ENCODE peak calls at places on chromosomes 16 and 17, in five cellular contexts. T, K, X, Y and Q are unnamed samples.
A peak's percentile ranks its signal among the peaks of the same experiment; 100 is the strongest.

GRCh38 chr16:56279132-56279531 is 87.8 kb downstream of the GNAO1 start:
- DNase-seq in T (no peak), K (no peak), X (no peak), Y (no peak), Q (no peak)

GRCh38 chr16:81523387-81524115 is 78.9 kb downstream of the CMIP start:
- DNase-seq in T (peak; percentile 90), K (no peak), X (peak; percentile 58), Y (peak; percentile 92), Q (no peak)

GRCh38 chr16:53523971-53524548 is 21.1 kb upstream of the AKTIP start:
- DNase-seq in T (no peak), K (no peak), X (peak; percentile 69), Y (no peak), Q (no peak)

GRCh38 chr16:15493416-15494181 is 59.2 kb downstream of the BMERB1 start:
- DNase-seq in T (no peak), K (peak; percentile 51), X (no peak), Y (no peak), Q (no peak)

GRCh38 chr17:76196675-76197074 is 43.6 kb downstream of the RNF157 start:
- DNase-seq in T (no peak), K (no peak), X (peak; percentile 49), Y (no peak), Q (no peak)

GRCh38 chr17:32525116-32525515 is 38.3 kb downstream of the CDK5R1 start:
- DNase-seq in T (no peak), K (no peak), X (no peak), Y (no peak), Q (no peak)

GRCh38 chr16:87930456-87930855 is 5.9 kb downstream of the CA5A start:
- DNase-seq in T (no peak), K (no peak), X (no peak), Y (no peak), Q (peak; percentile 87)

GRCh38 chr16:19607610-19608280 is 52.2 kb downstream of the VPS35L start:
- DNase-seq in T (no peak), K (no peak), X (no peak), Y (no peak), Q (no peak)

GRCh38 chr16:25217921-25218320 is 1.2 kb downstream of the AQP8 start:
- DNase-seq in T (no peak), K (no peak), X (peak; percentile 76), Y (no peak), Q (no peak)

GRCh38 chr16:25222959-25223358 is 6.2 kb downstream of the AQP8 start:
- DNase-seq in T (no peak), K (no peak), X (no peak), Y (no peak), Q (no peak)

GRCh38 chr16:25217119-25217511 is 368 bp downstream of the AQP8 start:
- DNase-seq in T (no peak), K (no peak), X (no peak), Y (no peak), Q (peak; percentile 14)

GRCh38 chr16:25223964-25224363 is 7.2 kb downstream of the AQP8 start:
- DNase-seq in T (no peak), K (no peak), X (no peak), Y (no peak), Q (peak; percentile 6)

DNA sequence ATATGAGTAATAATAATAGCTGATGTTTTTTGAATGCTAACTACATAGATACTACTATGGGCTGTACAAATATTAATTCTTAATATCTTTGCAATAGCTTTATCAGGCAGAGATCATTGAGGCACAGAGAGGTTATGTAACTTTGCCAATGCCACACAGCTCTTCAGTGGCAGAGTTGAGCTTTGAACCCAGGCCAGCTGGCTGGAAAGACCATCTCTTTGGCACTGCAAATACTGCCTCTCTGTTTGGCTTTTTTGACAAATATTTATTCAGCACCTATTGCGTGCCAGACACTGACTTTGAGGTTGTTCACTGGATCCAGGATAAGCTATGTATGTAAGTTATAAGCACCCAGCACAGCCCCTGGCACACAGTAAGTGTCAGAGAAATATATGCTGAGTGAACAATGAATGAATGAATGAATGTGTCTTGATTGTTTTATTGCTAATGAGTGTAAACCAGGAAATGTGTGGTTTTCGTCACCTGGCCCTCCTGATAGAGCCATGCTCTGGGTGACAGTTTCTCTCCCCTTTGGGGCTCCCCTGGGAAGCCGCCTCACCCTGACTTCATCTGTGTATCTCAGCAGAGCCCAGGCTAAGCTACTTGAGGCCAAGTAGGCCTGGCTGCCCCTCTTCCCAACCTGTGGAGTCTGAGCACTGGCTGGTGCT is 2.5 kb downstream of the AQP8 start:
- DNase-seq in T (no peak), K (no peak), X (peak; percentile 86), Y (no peak), Q (peak; percentile 10)
- H3K4me3 ChIP-seq in T (no peak overlapping the region), K (no peak overlapping the region), X (peak overlapping the region; percentile 28), Y (no peak overlapping the region), Q (no peak overlapping the region)

GRCh38 chr16:24478401-24478800 is 61.0 kb upstream of the RBBP6 start:
- DNase-seq in T (no peak), K (no peak), X (no peak), Y (no peak), Q (no peak)
- H3K27me3 ChIP-seq in T (no peaks in the 10 kb centered on the region), K (no peaks in the 10 kb centered on the region), X (no peaks in the 10 kb centered on the region), Y (no peaks in the 10 kb centered on the region), Q (peaks cover 20% of the 10 kb centered on the region)

GRCh38 chr17:81519284-81520020 is 6.9 kb upstream of the ACTG1 start:
- DNase-seq in T (peak; percentile 80), K (peak; percentile 77), X (peak; percentile 89), Y (peak; percentile 51), Q (peak; percentile 93)
- H3K4me3 ChIP-seq in T (peak overlapping the region; percentile 56), K (peak overlapping the region; percentile 96), X (peak overlapping the region; percentile 53), Y (no peak overlapping the region), Q (peak overlapping the region; percentile 52)

DNA sequence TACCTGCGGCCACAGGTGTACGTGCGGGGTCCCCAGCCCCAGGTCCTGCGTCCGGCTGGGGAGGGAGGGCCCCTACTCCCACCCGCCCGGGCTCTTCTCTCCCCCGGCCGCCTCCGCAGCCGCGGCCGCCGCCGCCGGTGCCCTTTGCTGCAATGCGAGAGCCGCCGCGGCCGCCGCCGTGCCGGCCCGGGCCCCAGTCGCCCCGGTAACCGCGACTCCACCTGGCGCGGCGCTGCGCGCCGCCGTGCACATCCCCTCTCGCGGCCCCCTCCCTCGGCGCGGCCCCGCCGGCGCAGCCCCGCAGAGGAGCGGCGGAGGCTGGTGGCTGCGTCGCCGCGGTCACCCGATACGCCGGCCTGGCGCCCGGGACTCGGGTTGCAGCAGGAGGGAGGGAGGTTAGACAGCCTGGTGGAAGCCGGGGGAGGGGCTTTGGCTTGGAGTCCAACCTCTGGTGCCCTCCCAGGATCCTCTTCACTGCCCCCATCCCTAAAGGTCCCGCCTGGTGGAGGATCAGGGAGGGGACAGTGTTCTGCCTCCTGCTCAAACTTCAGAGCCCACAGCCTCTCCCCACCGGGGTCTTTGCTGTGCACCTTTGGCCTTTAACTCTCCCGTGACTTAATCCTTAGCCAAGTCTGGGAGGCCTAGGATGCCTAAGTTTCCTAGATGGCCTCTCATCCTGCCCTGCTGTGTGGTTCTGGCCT is 32.9 kb downstream of the SRCIN1 start:
- DNase-seq in T (no peak), K (no peak), X (no peak), Y (no peak), Q (peak; percentile 96)
- H3K27me3 ChIP-seq in T (no peaks in the 10 kb centered on the region), K (peaks cover 10% of the 10 kb centered on the region), X (no peaks in the 10 kb centered on the region), Y (peaks cover 48% of the 10 kb centered on the region), Q (peaks cover 98% of the 10 kb centered on the region)

GRCh38 chr17:5133311-5133710 is 17.5 kb downstream of the USP6 start:
- DNase-seq in T (no peak), K (peak; percentile 37), X (no peak), Y (no peak), Q (peak; percentile 16)
- H3K4me3 ChIP-seq in T (no peak overlapping the region), K (no peak overlapping the region), X (no peak overlapping the region), Y (no peak overlapping the region), Q (no peak overlapping the region)

GRCh38 chr17:12789976-12790805 is 893 bp downstream of the ARHGAP44 start:
- DNase-seq in T (no peak), K (no peak), X (peak; percentile 37), Y (no peak), Q (peak; percentile 80)

GRCh38 chr17:12790806-12791148 is 1.5 kb downstream of the ARHGAP44 start:
- DNase-seq in T (no peak), K (no peak), X (no peak), Y (no peak), Q (peak; percentile 22)

GRCh38 chr17:12794919-12795517 is 5.7 kb downstream of the ARHGAP44 start:
- DNase-seq in T (no peak), K (no peak), X (no peak), Y (no peak), Q (no peak)

DNA sequence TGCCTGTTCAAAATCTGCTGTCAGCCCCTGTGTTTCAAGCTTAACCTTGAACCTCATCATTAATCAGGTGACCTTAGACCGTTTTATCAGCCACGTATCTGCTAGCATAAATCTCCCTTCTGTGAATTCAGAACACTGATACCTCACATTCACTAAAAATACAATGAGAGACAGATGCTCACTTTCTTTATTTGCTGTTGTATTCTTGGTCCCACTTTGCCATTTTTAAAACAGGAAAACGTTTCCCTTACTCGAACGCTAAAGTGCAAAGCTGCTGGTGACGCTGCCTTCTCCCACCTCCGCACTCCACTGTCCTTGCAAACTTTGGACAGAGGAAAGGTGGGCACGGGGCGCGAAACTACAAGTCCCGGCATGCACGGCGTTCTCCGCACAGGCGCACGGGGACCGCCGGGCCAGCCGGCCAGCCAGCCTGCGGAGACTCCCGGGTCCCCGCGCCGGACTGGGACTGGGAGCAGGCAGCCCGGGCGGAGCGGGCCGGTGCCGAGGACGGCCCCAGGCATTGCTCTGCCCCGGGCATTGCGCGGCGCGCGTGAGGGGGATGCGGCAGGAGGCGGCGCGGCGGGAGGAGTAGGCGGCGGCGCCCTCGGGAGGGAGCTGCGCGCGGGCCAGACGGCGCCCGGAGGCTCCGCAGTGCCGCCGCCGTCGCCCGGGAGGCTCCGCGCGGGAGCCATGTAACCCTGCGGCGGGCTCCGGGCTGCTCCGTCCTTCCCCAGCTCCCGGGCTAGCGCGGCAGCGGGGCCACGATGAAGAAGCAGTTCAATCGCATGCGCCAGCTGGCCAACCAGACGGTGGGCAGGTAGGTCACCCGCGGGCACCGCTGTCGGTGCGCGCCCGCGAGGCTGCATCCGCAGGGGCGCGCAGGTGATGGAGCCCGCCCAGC is at the start of gene ARHGAP44:
- DNase-seq in T (peak; percentile 46), K (peak; percentile 80), X (peak; percentile 68), Y (peak; percentile 48), Q (peak; percentile 89)
- H3K27me3 ChIP-seq in T (peaks cover 12% of the 10 kb centered on the region), K (no peaks in the 10 kb centered on the region), X (no peaks in the 10 kb centered on the region), Y (peaks cover 10% of the 10 kb centered on the region), Q (no peaks in the 10 kb centered on the region)

GRCh38 chr16:47528431-47528830 is 67.3 kb downstream of the PHKB start:
- DNase-seq in T (no peak), K (no peak), X (no peak), Y (no peak), Q (no peak)
- H3K4me3 ChIP-seq in T (no peak overlapping the region), K (no peak overlapping the region), X (no peak overlapping the region), Y (no peak overlapping the region), Q (no peak overlapping the region)